ENCODE peak calls at places on chromosomes 11 and 22, in ten cellular contexts. One of them, this sample, is unnamed.

GRCh38 chr11:20616908-20617307 is 17.5 kb downstream of the SLC6A5 start:
- DNase-seq in Calu3: no peak
- DNase-seq in transverse colon: no peak
- DNase-seq in fibroblast of lung: no peak
- DNase-seq in AG04449: no peak
- DNase-seq in WTC11: no peak
- DNase-seq in chondrocyte: no peak
- DNase-seq in neural crest cell: no peak
- DNase-seq in upper lobe of right lung: no peak
- DNase-seq in fibroblast of the aortic adventitia: no peak
- DNase-seq in this sample: no peak

GRCh38 chr22:26671317-26672059 is 14.1 kb downstream of the MIAT start:
- DNase-seq in Calu3: peak
- DNase-seq in transverse colon: peak
- DNase-seq in fibroblast of lung: no peak
- DNase-seq in AG04449: no peak
- DNase-seq in WTC11: no peak
- DNase-seq in chondrocyte: no peak
- DNase-seq in neural crest cell: no peak
- DNase-seq in upper lobe of right lung: peak
- DNase-seq in fibroblast of the aortic adventitia: no peak
- DNase-seq in this sample: no peak

GRCh38 chr11:62592216-62592815 is 993 bp upstream of the TUT1 start:
- DNase-seq in Calu3: no peak
- DNase-seq in transverse colon: no peak
- DNase-seq in fibroblast of lung: no peak
- DNase-seq in AG04449: no peak
- DNase-seq in WTC11: no peak
- DNase-seq in chondrocyte: no peak
- DNase-seq in neural crest cell: no peak
- DNase-seq in upper lobe of right lung: no peak
- DNase-seq in fibroblast of the aortic adventitia: no peak
- DNase-seq in this sample: no peak

GRCh38 chr11:69131644-69132300 is 24.0 kb upstream of the SMIM38 start:
- DNase-seq in Calu3: peak
- DNase-seq in transverse colon: peak
- DNase-seq in fibroblast of lung: peak
- DNase-seq in AG04449: peak
- DNase-seq in WTC11: peak
- DNase-seq in chondrocyte: no peak
- DNase-seq in neural crest cell: peak
- DNase-seq in upper lobe of right lung: peak
- DNase-seq in fibroblast of the aortic adventitia: peak
- DNase-seq in this sample: peak

GRCh38 chr11:69541001-69541285 is 59.5 kb downstream of the LINC01488 start:
- DNase-seq in Calu3: no peak
- DNase-seq in transverse colon: no peak
- DNase-seq in fibroblast of lung: no peak
- DNase-seq in AG04449: no peak
- DNase-seq in WTC11: no peak
- DNase-seq in chondrocyte: no peak
- DNase-seq in neural crest cell: no peak
- DNase-seq in upper lobe of right lung: no peak
- DNase-seq in fibroblast of the aortic adventitia: no peak
- DNase-seq in this sample: no peak

GRCh38 chr11:13955971-13956421 is 6.5 kb upstream of the SPON1 start:
- DNase-seq in Calu3: peak
- DNase-seq in transverse colon: peak
- DNase-seq in fibroblast of lung: peak
- DNase-seq in AG04449: no peak
- DNase-seq in WTC11: peak
- DNase-seq in chondrocyte: no peak
- DNase-seq in neural crest cell: peak
- DNase-seq in upper lobe of right lung: no peak
- DNase-seq in fibroblast of the aortic adventitia: peak
- DNase-seq in this sample: no peak

GRCh38 chr11:122737951-122738693 is 82.6 kb downstream of the UBASH3B start:
- DNase-seq in Calu3: no peak
- DNase-seq in transverse colon: no peak
- DNase-seq in fibroblast of lung: peak
- DNase-seq in AG04449: no peak
- DNase-seq in WTC11: no peak
- DNase-seq in chondrocyte: no peak
- DNase-seq in neural crest cell: no peak
- DNase-seq in upper lobe of right lung: no peak
- DNase-seq in fibroblast of the aortic adventitia: no peak
- DNase-seq in this sample: no peak

GRCh38 chr11:78465169-78465942 is 47.7 kb upstream of the GAB2 start:
- DNase-seq in Calu3: no peak
- DNase-seq in transverse colon: peak
- DNase-seq in fibroblast of lung: no peak
- DNase-seq in AG04449: no peak
- DNase-seq in WTC11: no peak
- DNase-seq in chondrocyte: no peak
- DNase-seq in neural crest cell: no peak
- DNase-seq in upper lobe of right lung: no peak
- DNase-seq in fibroblast of the aortic adventitia: no peak
- DNase-seq in this sample: no peak

GRCh38 chr11:71453021-71453910 is at the start of gene NADSYN1:
- DNase-seq in Calu3: peak
- DNase-seq in transverse colon: peak
- DNase-seq in fibroblast of lung: peak
- DNase-seq in AG04449: no peak
- DNase-seq in WTC11: peak
- DNase-seq in chondrocyte: no peak
- DNase-seq in neural crest cell: peak
- DNase-seq in upper lobe of right lung: peak
- DNase-seq in fibroblast of the aortic adventitia: peak
- DNase-seq in this sample: peak

GRCh38 chr11:71452354-71453020 is 516 bp upstream of the NADSYN1 start:
- DNase-seq in Calu3: peak
- DNase-seq in transverse colon: peak
- DNase-seq in fibroblast of lung: peak
- DNase-seq in AG04449: no peak
- DNase-seq in WTC11: peak
- DNase-seq in chondrocyte: no peak
- DNase-seq in neural crest cell: no peak
- DNase-seq in upper lobe of right lung: no peak
- DNase-seq in fibroblast of the aortic adventitia: peak
- DNase-seq in this sample: no peak

GRCh38 chr11:71453911-71454304 is 905 bp downstream of the NADSYN1 start:
- DNase-seq in Calu3: no peak
- DNase-seq in transverse colon: no peak
- DNase-seq in fibroblast of lung: no peak
- DNase-seq in AG04449: no peak
- DNase-seq in WTC11: no peak
- DNase-seq in chondrocyte: no peak
- DNase-seq in neural crest cell: no peak
- DNase-seq in upper lobe of right lung: no peak
- DNase-seq in fibroblast of the aortic adventitia: no peak
- DNase-seq in this sample: no peak

GRCh38 chr11:71456294-71456693 is 3.3 kb downstream of the NADSYN1 start:
- DNase-seq in Calu3: no peak
- DNase-seq in transverse colon: no peak
- DNase-seq in fibroblast of lung: no peak
- DNase-seq in AG04449: no peak
- DNase-seq in WTC11: no peak
- DNase-seq in chondrocyte: peak
- DNase-seq in neural crest cell: no peak
- DNase-seq in upper lobe of right lung: no peak
- DNase-seq in fibroblast of the aortic adventitia: no peak
- DNase-seq in this sample: no peak

DNA sequence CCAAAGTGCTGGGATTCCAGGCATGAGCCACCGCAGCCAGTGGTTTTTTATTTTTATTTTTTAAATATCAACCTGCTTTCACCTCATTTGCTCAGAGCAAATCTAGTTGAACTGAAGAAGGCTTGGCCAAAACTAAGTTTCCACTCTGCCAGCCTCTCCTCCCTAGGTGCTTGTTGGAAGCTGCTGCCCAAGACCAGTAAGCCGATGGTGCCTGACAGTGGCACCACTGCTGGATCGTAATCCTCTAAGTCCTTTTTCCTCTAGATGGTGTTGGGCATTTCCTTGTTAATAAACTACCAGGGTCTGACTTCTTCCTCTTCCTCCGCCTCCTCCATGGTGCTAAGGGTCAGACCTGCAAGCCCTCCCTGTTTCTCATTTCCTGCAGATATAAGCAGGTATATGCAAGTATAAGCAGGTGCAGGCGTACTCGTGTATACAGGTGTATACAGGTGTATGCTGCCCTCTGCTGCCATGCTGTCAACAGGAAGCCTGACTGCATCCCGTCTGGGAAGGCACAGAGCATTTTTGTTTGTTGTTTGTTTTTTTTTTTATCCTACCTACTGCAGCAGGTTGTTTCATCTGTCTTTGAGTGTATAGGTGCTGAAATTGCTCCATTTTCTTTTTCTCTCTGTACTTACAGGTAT is 1.6 kb downstream of the NADSYN1 start:
- DNase-seq in Calu3: peak
- DNase-seq in transverse colon: peak
- DNase-seq in fibroblast of lung: no peak
- DNase-seq in AG04449: no peak
- DNase-seq in WTC11: no peak
- DNase-seq in chondrocyte: no peak
- DNase-seq in neural crest cell: no peak
- DNase-seq in upper lobe of right lung: no peak
- DNase-seq in fibroblast of the aortic adventitia: no peak
- DNase-seq in this sample: no peak
- TF ChIP-seq CTCF in Calu3: peak
- TF ChIP-seq CTCF in transverse colon: peak
- TF ChIP-seq CTCF in fibroblast of lung: no peak
- TF ChIP-seq CTCF in AG04449: no peak
- TF ChIP-seq CTCF in WTC11: no peak
- TF ChIP-seq CTCF in chondrocyte: no peak
- TF ChIP-seq CTCF in neural crest cell: no peak
- TF ChIP-seq CTCF in upper lobe of right lung: no peak
- TF ChIP-seq CTCF in fibroblast of the aortic adventitia: no peak
- TF ChIP-seq CTCF in this sample: no peak

DNA sequence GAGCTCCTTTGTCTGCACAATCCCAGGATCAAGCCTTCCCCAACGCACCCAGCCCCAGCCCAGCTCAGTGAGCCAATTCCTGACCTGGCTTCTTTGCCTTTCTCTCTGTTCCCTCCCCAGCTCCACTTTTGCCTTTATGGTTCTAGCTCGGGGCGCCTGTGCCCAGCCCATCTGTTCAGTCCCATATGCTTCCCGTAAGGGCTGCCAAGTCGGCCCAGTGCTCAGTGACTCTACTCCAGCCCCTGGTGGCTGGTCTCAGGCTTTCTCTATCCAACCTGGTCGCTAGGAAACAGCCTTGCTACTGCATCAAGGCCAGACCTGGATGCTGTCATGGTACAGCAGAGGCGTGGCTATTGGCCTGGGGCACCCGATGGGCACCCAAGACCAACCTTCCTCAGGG is 178.1 kb downstream of the DSCAML1 start:
- DNase-seq in Calu3: no peak
- DNase-seq in transverse colon: no peak
- DNase-seq in fibroblast of lung: no peak
- DNase-seq in AG04449: no peak
- DNase-seq in WTC11: peak
- DNase-seq in chondrocyte: no peak
- DNase-seq in neural crest cell: no peak
- DNase-seq in upper lobe of right lung: peak
- DNase-seq in fibroblast of the aortic adventitia: no peak
- DNase-seq in this sample: no peak
- TF ChIP-seq CTCF in Calu3: no peak
- TF ChIP-seq CTCF in transverse colon: no peak
- TF ChIP-seq CTCF in fibroblast of lung: no peak
- TF ChIP-seq CTCF in AG04449: no peak
- TF ChIP-seq CTCF in WTC11: no peak
- TF ChIP-seq CTCF in chondrocyte: no peak
- TF ChIP-seq CTCF in neural crest cell: peak
- TF ChIP-seq CTCF in upper lobe of right lung: no peak
- TF ChIP-seq CTCF in fibroblast of the aortic adventitia: no peak
- TF ChIP-seq CTCF in this sample: no peak

GRCh38 chr22:42167066-42167465 is 36.5 kb upstream of the CYP2D6 start:
- DNase-seq in Calu3: no peak
- DNase-seq in transverse colon: no peak
- DNase-seq in fibroblast of lung: no peak
- DNase-seq in AG04449: no peak
- DNase-seq in WTC11: no peak
- DNase-seq in chondrocyte: no peak
- DNase-seq in neural crest cell: no peak
- DNase-seq in upper lobe of right lung: no peak
- DNase-seq in fibroblast of the aortic adventitia: no peak
- DNase-seq in this sample: no peak

GRCh38 chr22:42170946-42171345 is 40.3 kb upstream of the CYP2D6 start:
- DNase-seq in Calu3: no peak
- DNase-seq in transverse colon: no peak
- DNase-seq in fibroblast of lung: no peak
- DNase-seq in AG04449: no peak
- DNase-seq in WTC11: no peak
- DNase-seq in chondrocyte: no peak
- DNase-seq in neural crest cell: no peak
- DNase-seq in upper lobe of right lung: no peak
- DNase-seq in fibroblast of the aortic adventitia: no peak
- DNase-seq in this sample: no peak

GRCh38 chr22:42171417-42171816 is 40.8 kb upstream of the CYP2D6 start:
- DNase-seq in Calu3: no peak
- DNase-seq in transverse colon: no peak
- DNase-seq in fibroblast of lung: no peak
- DNase-seq in AG04449: no peak
- DNase-seq in WTC11: no peak
- DNase-seq in chondrocyte: no peak
- DNase-seq in neural crest cell: no peak
- DNase-seq in upper lobe of right lung: no peak
- DNase-seq in fibroblast of the aortic adventitia: no peak
- DNase-seq in this sample: no peak

GRCh38 chr22:42168476-42168875 is 37.9 kb upstream of the CYP2D6 start:
- DNase-seq in Calu3: no peak
- DNase-seq in transverse colon: no peak
- DNase-seq in fibroblast of lung: no peak
- DNase-seq in AG04449: no peak
- DNase-seq in WTC11: no peak
- DNase-seq in chondrocyte: no peak
- DNase-seq in neural crest cell: no peak
- DNase-seq in upper lobe of right lung: no peak
- DNase-seq in fibroblast of the aortic adventitia: no peak
- DNase-seq in this sample: no peak

GRCh38 chr22:42169055-42169469 is 38.5 kb upstream of the CYP2D6 start:
- DNase-seq in Calu3: peak
- DNase-seq in transverse colon: peak
- DNase-seq in fibroblast of lung: peak
- DNase-seq in AG04449: no peak
- DNase-seq in WTC11: peak
- DNase-seq in chondrocyte: no peak
- DNase-seq in neural crest cell: peak
- DNase-seq in upper lobe of right lung: no peak
- DNase-seq in fibroblast of the aortic adventitia: peak
- DNase-seq in this sample: peak
- TF ChIP-seq CTCF in Calu3: peak
- TF ChIP-seq CTCF in transverse colon: peak
- TF ChIP-seq CTCF in fibroblast of lung: peak
- TF ChIP-seq CTCF in AG04449: peak
- TF ChIP-seq CTCF in WTC11: peak
- TF ChIP-seq CTCF in chondrocyte: peak
- TF ChIP-seq CTCF in neural crest cell: peak
- TF ChIP-seq CTCF in upper lobe of right lung: peak
- TF ChIP-seq CTCF in fibroblast of the aortic adventitia: peak
- TF ChIP-seq CTCF in this sample: no peak

GRCh38 chr11:94537051-94537600 is 6.6 kb upstream of the FUT4 start:
- DNase-seq in Calu3: no peak
- DNase-seq in transverse colon: no peak
- DNase-seq in fibroblast of lung: peak
- DNase-seq in AG04449: peak
- DNase-seq in WTC11: no peak
- DNase-seq in chondrocyte: no peak
- DNase-seq in neural crest cell: no peak
- DNase-seq in upper lobe of right lung: no peak
- DNase-seq in fibroblast of the aortic adventitia: peak
- DNase-seq in this sample: no peak

GRCh38 chr11:94544582-94544831 is 786 bp downstream of the FUT4 start:
- DNase-seq in Calu3: no peak
- DNase-seq in transverse colon: peak
- DNase-seq in fibroblast of lung: no peak
- DNase-seq in AG04449: no peak
- DNase-seq in WTC11: no peak
- DNase-seq in chondrocyte: no peak
- DNase-seq in neural crest cell: no peak
- DNase-seq in upper lobe of right lung: no peak
- DNase-seq in fibroblast of the aortic adventitia: no peak
- DNase-seq in this sample: no peak

GRCh38 chr11:94543695-94544581 is at the start of gene FUT4:
- DNase-seq in Calu3: peak
- DNase-seq in transverse colon: peak
- DNase-seq in fibroblast of lung: peak
- DNase-seq in AG04449: no peak
- DNase-seq in WTC11: peak
- DNase-seq in chondrocyte: peak
- DNase-seq in neural crest cell: peak
- DNase-seq in upper lobe of right lung: peak
- DNase-seq in fibroblast of the aortic adventitia: peak
- DNase-seq in this sample: peak

GRCh38 chr11:94536386-94536785 is 7.3 kb upstream of the FUT4 start:
- DNase-seq in Calu3: no peak
- DNase-seq in transverse colon: no peak
- DNase-seq in fibroblast of lung: no peak
- DNase-seq in AG04449: no peak
- DNase-seq in WTC11: no peak
- DNase-seq in chondrocyte: no peak
- DNase-seq in neural crest cell: no peak
- DNase-seq in upper lobe of right lung: no peak
- DNase-seq in fibroblast of the aortic adventitia: no peak
- DNase-seq in this sample: no peak

GRCh38 chr11:94539420-94539819 is 4.3 kb upstream of the FUT4 start:
- DNase-seq in Calu3: peak
- DNase-seq in transverse colon: peak
- DNase-seq in fibroblast of lung: no peak
- DNase-seq in AG04449: no peak
- DNase-seq in WTC11: no peak
- DNase-seq in chondrocyte: no peak
- DNase-seq in neural crest cell: no peak
- DNase-seq in upper lobe of right lung: no peak
- DNase-seq in fibroblast of the aortic adventitia: no peak
- DNase-seq in this sample: no peak
- TF ChIP-seq CTCF in Calu3: no peak
- TF ChIP-seq CTCF in transverse colon: no peak
- TF ChIP-seq CTCF in fibroblast of lung: no peak
- TF ChIP-seq CTCF in AG04449: no peak
- TF ChIP-seq CTCF in WTC11: no peak
- TF ChIP-seq CTCF in chondrocyte: no peak
- TF ChIP-seq CTCF in neural crest cell: no peak
- TF ChIP-seq CTCF in upper lobe of right lung: no peak
- TF ChIP-seq CTCF in fibroblast of the aortic adventitia: no peak
- TF ChIP-seq CTCF in this sample: no peak

This sample was measured in omental fat pad.